ENCODE peak calls at places on chromosomes 7 and 10, in eight cellular contexts. One of them, this sample, is unnamed. For H3K36me3, the result is how much of the 10 kb centered on the place peaks cover.

GRCh38 chr10:69819713-69820506 is 18.2 kb downstream of the COL13A1 start:
- DNase-seq in tibial artery: no peak
- DNase-seq in adrenal gland: no peak
- DNase-seq in lower lobe of right lung: no peak
- DNase-seq in brain microvascular endothelial cell: no peak
- DNase-seq in body of pancreas: no peak
- DNase-seq in SJSA1: peak
- DNase-seq in left ventricle myocardium inferior: no peak
- DNase-seq in this sample: no peak

GRCh38 chr10:84540022-84540616 is 211.7 kb downstream of the CCSER2 start:
- DNase-seq in lower lobe of right lung: no peak
- DNase-seq in adrenal gland: no peak
- DNase-seq in SJSA1: peak
- DNase-seq in brain microvascular endothelial cell: peak
- DNase-seq in body of pancreas: no peak
- DNase-seq in tibial artery: no peak
- DNase-seq in left ventricle myocardium inferior: no peak
- DNase-seq in this sample: no peak

GRCh38 chr10:60943372-60944158 is 420 bp downstream of the RHOBTB1 start:
- DNase-seq in adrenal gland: peak
- DNase-seq in body of pancreas: peak
- DNase-seq in brain microvascular endothelial cell: peak
- DNase-seq in left ventricle myocardium inferior: peak
- DNase-seq in lower lobe of right lung: peak
- DNase-seq in SJSA1: peak
- DNase-seq in tibial artery: peak
- DNase-seq in this sample: peak

GRCh38 chr10:89942217-89942616 is 240.8 kb downstream of the KIF20B start:
- DNase-seq in adrenal gland: no peak
- DNase-seq in body of pancreas: no peak
- DNase-seq in lower lobe of right lung: no peak
- DNase-seq in brain microvascular endothelial cell: no peak
- DNase-seq in tibial artery: no peak
- DNase-seq in SJSA1: no peak
- DNase-seq in left ventricle myocardium inferior: no peak
- DNase-seq in this sample: no peak

GRCh38 chr7:99468336-99468918 is 2.5 kb upstream of the ATP5MF start:
- DNase-seq in SJSA1: no peak
- DNase-seq in body of pancreas: no peak
- DNase-seq in brain microvascular endothelial cell: no peak
- DNase-seq in left ventricle myocardium inferior: no peak
- DNase-seq in lower lobe of right lung: peak
- DNase-seq in adrenal gland: no peak
- DNase-seq in tibial artery: no peak
- DNase-seq in this sample: no peak

GRCh38 chr10:43904831-43905230 is 256.1 kb upstream of the ZNF32 start:
- DNase-seq in tibial artery: no peak
- DNase-seq in brain microvascular endothelial cell: no peak
- DNase-seq in left ventricle myocardium inferior: no peak
- DNase-seq in adrenal gland: no peak
- DNase-seq in lower lobe of right lung: no peak
- DNase-seq in SJSA1: no peak
- DNase-seq in body of pancreas: no peak
- DNase-seq in this sample: no peak

GRCh38 chr10:60958892-60959601 is 15.1 kb upstream of the RHOBTB1 start:
- DNase-seq in adrenal gland: no peak
- DNase-seq in left ventricle myocardium inferior: no peak
- DNase-seq in body of pancreas: no peak
- DNase-seq in SJSA1: peak
- DNase-seq in tibial artery: no peak
- DNase-seq in brain microvascular endothelial cell: peak
- DNase-seq in lower lobe of right lung: no peak
- DNase-seq in this sample: no peak

GRCh38 chr7:104541897-104542296 is 213.5 kb downstream of the LHFPL3 start:
- DNase-seq in adrenal gland: no peak
- DNase-seq in brain microvascular endothelial cell: no peak
- DNase-seq in left ventricle myocardium inferior: no peak
- DNase-seq in tibial artery: no peak
- DNase-seq in SJSA1: no peak
- DNase-seq in body of pancreas: no peak
- DNase-seq in lower lobe of right lung: no peak
- DNase-seq in this sample: no peak

GRCh38 chr7:40717242-40717641 is 582.4 kb downstream of the SUGCT start:
- DNase-seq in tibial artery: peak
- DNase-seq in body of pancreas: peak
- DNase-seq in SJSA1: peak
- DNase-seq in lower lobe of right lung: peak
- DNase-seq in brain microvascular endothelial cell: peak
- DNase-seq in left ventricle myocardium inferior: peak
- DNase-seq in adrenal gland: peak
- DNase-seq in this sample: peak

GRCh38 chr7:83519240-83519639 is 129.7 kb downstream of the SEMA3E start:
- DNase-seq in lower lobe of right lung: no peak
- DNase-seq in brain microvascular endothelial cell: no peak
- DNase-seq in left ventricle myocardium inferior: no peak
- DNase-seq in adrenal gland: no peak
- DNase-seq in SJSA1: no peak
- DNase-seq in body of pancreas: no peak
- DNase-seq in tibial artery: no peak
- DNase-seq in this sample: no peak

GRCh38 chr10:53843691-53844362 is 957.2 kb downstream of the PCDH15 start:
- DNase-seq in body of pancreas: no peak
- DNase-seq in SJSA1: no peak
- DNase-seq in left ventricle myocardium inferior: no peak
- DNase-seq in adrenal gland: no peak
- DNase-seq in tibial artery: no peak
- DNase-seq in brain microvascular endothelial cell: no peak
- DNase-seq in lower lobe of right lung: no peak
- DNase-seq in this sample: no peak

GRCh38 chr10:71812016-71812912 is 38.8 kb downstream of the PSAP start:
- DNase-seq in body of pancreas: peak
- DNase-seq in left ventricle myocardium inferior: peak
- DNase-seq in lower lobe of right lung: peak
- DNase-seq in SJSA1: peak
- DNase-seq in tibial artery: peak
- DNase-seq in brain microvascular endothelial cell: peak
- DNase-seq in adrenal gland: peak
- DNase-seq in this sample: peak

GRCh38 chr7:40808409-40808942 is 673.7 kb downstream of the SUGCT start:
- DNase-seq in tibial artery: peak
- DNase-seq in lower lobe of right lung: no peak
- DNase-seq in left ventricle myocardium inferior: no peak
- DNase-seq in body of pancreas: no peak
- DNase-seq in SJSA1: peak
- DNase-seq in adrenal gland: peak
- DNase-seq in brain microvascular endothelial cell: peak
- DNase-seq in this sample: peak

GRCh38 chr10:130254168-130255061 is 118.2 kb downstream of the GLRX3 start:
- DNase-seq in adrenal gland: no peak
- DNase-seq in lower lobe of right lung: no peak
- DNase-seq in left ventricle myocardium inferior: no peak
- DNase-seq in brain microvascular endothelial cell: no peak
- DNase-seq in body of pancreas: no peak
- DNase-seq in tibial artery: no peak
- DNase-seq in SJSA1: no peak
- DNase-seq in this sample: no peak

GRCh38 chr10:69179089-69179742 is 818 bp upstream of the SUPV3L1 start:
- DNase-seq in lower lobe of right lung: no peak
- DNase-seq in adrenal gland: peak
- DNase-seq in tibial artery: no peak
- DNase-seq in left ventricle myocardium inferior: no peak
- DNase-seq in SJSA1: no peak
- DNase-seq in body of pancreas: no peak
- DNase-seq in brain microvascular endothelial cell: no peak
- DNase-seq in this sample: no peak

GRCh38 chr7:82360591-82361386 is 82.8 kb downstream of the CACNA2D1 start:
- DNase-seq in SJSA1: no peak
- DNase-seq in tibial artery: no peak
- DNase-seq in lower lobe of right lung: no peak
- DNase-seq in body of pancreas: no peak
- DNase-seq in brain microvascular endothelial cell: no peak
- DNase-seq in left ventricle myocardium inferior: no peak
- DNase-seq in adrenal gland: no peak
- DNase-seq in this sample: no peak

GRCh38 chr7:27784399-27785053 is 44.6 kb downstream of the TAX1BP1 start:
- DNase-seq in lower lobe of right lung: no peak
- DNase-seq in brain microvascular endothelial cell: peak
- DNase-seq in SJSA1: peak
- DNase-seq in body of pancreas: peak
- DNase-seq in left ventricle myocardium inferior: no peak
- DNase-seq in tibial artery: no peak
- DNase-seq in adrenal gland: no peak
- DNase-seq in this sample: no peak

GRCh38 chr7:138608292-138608691 is 92.9 kb downstream of the SVOPL start:
- DNase-seq in adrenal gland: no peak
- DNase-seq in tibial artery: no peak
- DNase-seq in SJSA1: no peak
- DNase-seq in lower lobe of right lung: no peak
- DNase-seq in body of pancreas: peak
- DNase-seq in brain microvascular endothelial cell: peak
- DNase-seq in left ventricle myocardium inferior: no peak
- DNase-seq in this sample: no peak

GRCh38 chr10:117413928-117414618 is 38.8 kb upstream of the PDZD8 start:
- DNase-seq in adrenal gland: peak
- DNase-seq in body of pancreas: no peak
- DNase-seq in tibial artery: no peak
- DNase-seq in SJSA1: no peak
- DNase-seq in brain microvascular endothelial cell: no peak
- DNase-seq in lower lobe of right lung: no peak
- DNase-seq in left ventricle myocardium inferior: no peak
- DNase-seq in this sample: no peak
- H3K27ac ChIP-seq in adrenal gland: no peak
- H3K27ac ChIP-seq in body of pancreas: no peak
- H3K27ac ChIP-seq in tibial artery: no peak
- H3K27ac ChIP-seq in SJSA1: no peak
- H3K27ac ChIP-seq in brain microvascular endothelial cell: no peak
- H3K27ac ChIP-seq in lower lobe of right lung: no peak
- H3K27ac ChIP-seq in left ventricle myocardium inferior: no peak
- H3K27ac ChIP-seq in this sample: no peak

GRCh38 chr7:129719980-129720732 is 108.6 kb downstream of the NRF1 start:
- DNase-seq in body of pancreas: no peak
- DNase-seq in adrenal gland: no peak
- DNase-seq in SJSA1: no peak
- DNase-seq in left ventricle myocardium inferior: no peak
- DNase-seq in tibial artery: no peak
- DNase-seq in brain microvascular endothelial cell: no peak
- DNase-seq in lower lobe of right lung: no peak
- DNase-seq in this sample: no peak
- H3K36me3 ChIP-seq in body of pancreas: under half
- H3K36me3 ChIP-seq in adrenal gland: under half
- H3K36me3 ChIP-seq in SJSA1: half or more
- H3K36me3 ChIP-seq in left ventricle myocardium inferior: half or more
- H3K36me3 ChIP-seq in tibial artery: half or more
- H3K36me3 ChIP-seq in brain microvascular endothelial cell: under half
- H3K36me3 ChIP-seq in lower lobe of right lung: half or more
- H3K36me3 ChIP-seq in this sample: under half

GRCh38 chr10:14009315-14010082 is 321.2 kb downstream of the FRMD4A start:
- DNase-seq in lower lobe of right lung: no peak
- DNase-seq in tibial artery: no peak
- DNase-seq in left ventricle myocardium inferior: no peak
- DNase-seq in adrenal gland: no peak
- DNase-seq in SJSA1: peak
- DNase-seq in brain microvascular endothelial cell: peak
- DNase-seq in body of pancreas: no peak
- DNase-seq in this sample: no peak
- H3K4me3 ChIP-seq in lower lobe of right lung: peak
- H3K4me3 ChIP-seq in tibial artery: peak
- H3K4me3 ChIP-seq in left ventricle myocardium inferior: peak
- H3K4me3 ChIP-seq in adrenal gland: no peak
- H3K4me3 ChIP-seq in SJSA1: peak
- H3K4me3 ChIP-seq in brain microvascular endothelial cell: peak
- H3K4me3 ChIP-seq in body of pancreas: no peak
- H3K4me3 ChIP-seq in this sample: peak

GRCh38 chr10:131901181-131901829 is 497 bp downstream of the PPP2R2D start:
- DNase-seq in brain microvascular endothelial cell: no peak
- DNase-seq in adrenal gland: peak
- DNase-seq in body of pancreas: peak
- DNase-seq in lower lobe of right lung: peak
- DNase-seq in SJSA1: peak
- DNase-seq in left ventricle myocardium inferior: peak
- DNase-seq in tibial artery: peak
- DNase-seq in this sample: peak
- H3K27ac ChIP-seq in brain microvascular endothelial cell: peak
- H3K27ac ChIP-seq in adrenal gland: peak
- H3K27ac ChIP-seq in body of pancreas: peak
- H3K27ac ChIP-seq in lower lobe of right lung: peak
- H3K27ac ChIP-seq in SJSA1: peak
- H3K27ac ChIP-seq in left ventricle myocardium inferior: peak
- H3K27ac ChIP-seq in tibial artery: peak
- H3K27ac ChIP-seq in this sample: peak

GRCh38 chr7:30053068-30053467 is 24.9 kb downstream of the PLEKHA8 start:
- DNase-seq in SJSA1: no peak
- DNase-seq in brain microvascular endothelial cell: no peak
- DNase-seq in tibial artery: no peak
- DNase-seq in lower lobe of right lung: no peak
- DNase-seq in body of pancreas: no peak
- DNase-seq in left ventricle myocardium inferior: no peak
- DNase-seq in adrenal gland: no peak
- DNase-seq in this sample: no peak

GRCh38 chr7:30062587-30062986 is 34.4 kb downstream of the PLEKHA8 start:
- DNase-seq in brain microvascular endothelial cell: no peak
- DNase-seq in SJSA1: peak
- DNase-seq in body of pancreas: no peak
- DNase-seq in lower lobe of right lung: no peak
- DNase-seq in adrenal gland: no peak
- DNase-seq in left ventricle myocardium inferior: no peak
- DNase-seq in tibial artery: no peak
- DNase-seq in this sample: no peak

DNA sequence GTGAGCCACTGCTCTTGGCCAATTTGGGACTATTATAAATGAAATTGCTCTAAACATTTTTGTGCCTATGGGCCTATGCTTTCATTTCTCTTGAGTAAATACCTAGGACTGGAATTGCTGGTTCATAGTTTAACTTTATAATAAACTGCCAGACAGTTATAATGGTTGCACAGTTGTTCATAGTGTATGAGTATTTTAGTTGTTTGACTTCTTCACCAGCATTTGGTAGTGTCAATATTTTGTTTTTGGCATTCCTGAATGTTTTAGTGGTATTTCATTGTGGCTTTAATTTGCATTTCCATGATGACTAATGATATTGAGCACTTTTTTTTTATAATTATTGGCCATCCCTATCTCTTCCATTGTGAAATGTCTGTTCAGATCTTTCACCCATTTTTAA is 29.5 kb downstream of the PLEKHA8 start:
- DNase-seq in lower lobe of right lung: no peak
- DNase-seq in left ventricle myocardium inferior: no peak
- DNase-seq in body of pancreas: no peak
- DNase-seq in brain microvascular endothelial cell: no peak
- DNase-seq in tibial artery: no peak
- DNase-seq in adrenal gland: no peak
- DNase-seq in SJSA1: peak
- DNase-seq in this sample: no peak
- H3K36me3 ChIP-seq in lower lobe of right lung: under half
- H3K36me3 ChIP-seq in left ventricle myocardium inferior: under half
- H3K36me3 ChIP-seq in body of pancreas: under half
- H3K36me3 ChIP-seq in brain microvascular endothelial cell: under half
- H3K36me3 ChIP-seq in tibial artery: under half
- H3K36me3 ChIP-seq in adrenal gland: under half
- H3K36me3 ChIP-seq in SJSA1: under half
- H3K36me3 ChIP-seq in this sample: under half

This sample was measured in aorta.